ENCODE peak calls at places on chromosomes 7 and 10, in ten cellular contexts. E is A549, V is PC-9, M is epithelial cell of esophagus, S is AG09309, D is brain microvascular endothelial cell, Q is ascending aorta, X is heart right ventricle, O is astrocyte, H is astrocyte of the spinal cord. I is an unnamed sample.

GRCh38 chr7:124263232-124263827 is 230.5 kb upstream of the TMEM229A start:
- DNase-seq in E (no peak), V (peak), M (peak), S (no peak), D (no peak), Q (no peak), X (no peak), O (no peak), H (peak), I (peak)

GRCh38 chr10:28054211-28054888 is 55.5 kb upstream of the ODAD2 start:
- DNase-seq in E (no peak), V (no peak), M (peak), S (peak), D (peak), Q (no peak), X (no peak), O (peak), H (peak), I (peak)

GRCh38 chr10:132141076-132141475 is 45.7 kb upstream of the DPYSL4 start:
- DNase-seq in E (no peak), V (no peak), M (no peak), S (no peak), D (no peak), Q (no peak), X (no peak), O (no peak), H (no peak), I (no peak)

GRCh38 chr7:137316643-137317042 is 26.9 kb downstream of the PTN start:
- DNase-seq in E (no peak), V (no peak), M (no peak), S (no peak), D (no peak), Q (no peak), X (no peak), O (no peak), H (no peak), I (no peak)

GRCh38 chr7:48101880-48102448 is 12.9 kb downstream of the UPP1 start:
- DNase-seq in E (no peak), V (no peak), M (no peak), S (no peak), D (no peak), Q (no peak), X (no peak), O (no peak), H (no peak), I (no peak)

GRCh38 chr7:130952477-130952876 is 218.5 kb upstream of the KLF14 start:
- DNase-seq in E (no peak), V (no peak), M (no peak), S (no peak), D (no peak), Q (no peak), X (no peak), O (no peak), H (no peak), I (no peak)

GRCh38 chr7:102433319-102434038 is at the start of gene ORAI2:
- DNase-seq in E (peak), V (peak), M (peak), S (no peak), D (peak), Q (peak), X (peak), O (peak), H (peak), I (no peak)

GRCh38 chr10:17831896-17832295 is 22.7 kb downstream of the MRC1 start:
- DNase-seq in E (no peak), V (no peak), M (no peak), S (no peak), D (no peak), Q (no peak), X (no peak), O (no peak), H (no peak), I (no peak)

GRCh38 chr7:138520742-138521141 is 60.7 kb downstream of the TRIM24 start:
- DNase-seq in E (no peak), V (no peak), M (no peak), S (no peak), D (no peak), Q (no peak), X (no peak), O (no peak), H (no peak), I (no peak)

GRCh38 chr7:985915-986741 is 3.1 kb downstream of the CYP2W1 start:
- DNase-seq in E (no peak), V (peak), M (peak), S (no peak), D (peak), Q (no peak), X (no peak), O (no peak), H (no peak), I (no peak)

GRCh38 chr7:31751726-31752125 is 64.7 kb downstream of the PPP1R17 start:
- DNase-seq in E (no peak), V (no peak), M (no peak), S (no peak), D (no peak), Q (no peak), X (no peak), O (no peak), H (no peak), I (no peak)

GRCh38 chr7:6480323-6480660 is 32.5 kb upstream of the DAGLB start:
- DNase-seq in E (no peak), V (no peak), M (no peak), S (no peak), D (no peak), Q (no peak), X (no peak), O (no peak), H (no peak), I (no peak)

GRCh38 chr10:97656777-97657176 is 16.3 kb downstream of the PI4K2A start:
- DNase-seq in E (no peak), V (no peak), M (no peak), S (no peak), D (no peak), Q (no peak), X (no peak), O (no peak), H (no peak), I (no peak)

GRCh38 chr7:107501593-107501992 is 31.7 kb downstream of the GPR22 start:
- DNase-seq in E (peak), V (no peak), M (peak), S (no peak), D (peak), Q (no peak), X (no peak), O (no peak), H (peak), I (peak)

GRCh38 chr10:15703167-15703880 is 16.4 kb downstream of the ITGA8 start:
- DNase-seq in E (no peak), V (no peak), M (no peak), S (no peak), D (peak), Q (no peak), X (no peak), O (no peak), H (peak), I (no peak)

GRCh38 chr10:116371737-116372136 is 47.5 kb downstream of the CCDC172 start:
- DNase-seq in E (no peak), V (no peak), M (no peak), S (no peak), D (no peak), Q (no peak), X (no peak), O (no peak), H (peak), I (no peak)

GRCh38 chr7:108723343-108723957 is 153.8 kb downstream of the DNAJB9 start:
- DNase-seq in E (no peak), V (no peak), M (no peak), S (no peak), D (no peak), Q (no peak), X (no peak), O (no peak), H (no peak), I (no peak)

GRCh38 chr10:4111593-4111992 is 326.6 kb upstream of the KLF6 start:
- DNase-seq in E (no peak), V (no peak), M (no peak), S (no peak), D (no peak), Q (no peak), X (no peak), O (peak), H (peak), I (peak)

GRCh38 chr7:471866-472639 is 47.6 kb downstream of the PDGFA start:
- DNase-seq in E (no peak), V (no peak), M (peak), S (peak), D (peak), Q (peak), X (peak), O (peak), H (peak), I (peak)

GRCh38 chr10:121891103-121891502 is 36.7 kb downstream of the ATE1 start:
- DNase-seq in E (no peak), V (no peak), M (no peak), S (no peak), D (no peak), Q (no peak), X (no peak), O (no peak), H (no peak), I (no peak)

GRCh38 chr7:96327429-96327828 is 5.5 kb upstream of the SLC25A13 start:
- DNase-seq in E (no peak), V (no peak), M (peak), S (no peak), D (no peak), Q (no peak), X (no peak), O (no peak), H (no peak), I (no peak)

GRCh38 chr7:45293295-45293942 is 135.8 kb downstream of the RAMP3 start:
- DNase-seq in E (no peak), V (no peak), M (no peak), S (no peak), D (no peak), Q (no peak), X (no peak), O (no peak), H (no peak), I (peak)

GRCh38 chr10:113225364-113225763 is 275.3 kb downstream of the TCF7L2 start:
- DNase-seq in E (no peak), V (no peak), M (no peak), S (no peak), D (no peak), Q (peak), X (no peak), O (no peak), H (no peak), I (no peak)

GRCh38 chr7:34823650-34824258 is 165.7 kb downstream of the NPSR1 start:
- DNase-seq in E (peak), V (peak), M (peak), S (peak), D (peak), Q (no peak), X (peak), O (peak), H (peak), I (no peak)

GRCh38 chr10:132117636-132118190 is 52.0 kb downstream of the JAKMIP3 start:
- DNase-seq in E (no peak), V (no peak), M (no peak), S (no peak), D (no peak), Q (no peak), X (no peak), O (no peak), H (no peak), I (no peak)

GRCh38 chr7:18393465-18394118 is 102.0 kb upstream of the HDAC9 start:
- DNase-seq in E (no peak), V (no peak), M (no peak), S (peak), D (no peak), Q (no peak), X (no peak), O (no peak), H (no peak), I (no peak)

GRCh38 chr7:127741764-127742375 is 89.9 kb downstream of the SND1 start:
- DNase-seq in E (no peak), V (no peak), M (no peak), S (no peak), D (no peak), Q (no peak), X (no peak), O (no peak), H (no peak), I (peak)

GRCh38 chr10:114520453-114520852 is 116.2 kb upstream of the AFAP1L2 start:
- DNase-seq in E (peak), V (no peak), M (peak), S (peak), D (peak), Q (peak), X (no peak), O (peak), H (peak), I (peak)

GRCh38 chr10:32139223-32140073 is 83.2 kb upstream of the KIF5B start:
- DNase-seq in E (peak), V (peak), M (peak), S (peak), D (peak), Q (peak), X (peak), O (peak), H (peak), I (peak)

GRCh38 chr7:100008525-100008924 is 6.9 kb upstream of the ZKSCAN1 start:
- DNase-seq in E (no peak), V (peak), M (peak), S (no peak), D (no peak), Q (no peak), X (no peak), O (no peak), H (no peak), I (no peak)

GRCh38 chr7:23520582-23520981 is 11.2 kb downstream of the TRA2A start:
- DNase-seq in E (no peak), V (no peak), M (no peak), S (no peak), D (no peak), Q (no peak), X (no peak), O (no peak), H (no peak), I (no peak)

GRCh38 chr7:74084722-74085578 is 1.3 kb downstream of the LIMK1 start:
- DNase-seq in E (no peak), V (peak), M (no peak), S (no peak), D (no peak), Q (no peak), X (no peak), O (no peak), H (no peak), I (no peak)

GRCh38 chr7:136964347-136964746 is 95.9 kb downstream of the CHRM2 start:
- DNase-seq in E (no peak), V (no peak), M (no peak), S (no peak), D (no peak), Q (no peak), X (no peak), O (no peak), H (no peak), I (no peak)

GRCh38 chr7:157559596-157560257 is 222.9 kb downstream of the DNAJB6 start:
- DNase-seq in E (no peak), V (no peak), M (no peak), S (no peak), D (no peak), Q (no peak), X (no peak), O (no peak), H (no peak), I (no peak)

GRCh38 chr7:115004121-115004520 is 82.2 kb downstream of the MDFIC start:
- DNase-seq in E (no peak), V (no peak), M (peak), S (no peak), D (no peak), Q (no peak), X (no peak), O (no peak), H (no peak), I (no peak)

GRCh38 chr7:95628831-95629439 is 32.6 kb upstream of the PDK4 start:
- DNase-seq in E (peak), V (no peak), M (peak), S (no peak), D (peak), Q (no peak), X (peak), O (no peak), H (peak), I (peak)

GRCh38 chr7:84247591-84247990 is 53.0 kb upstream of the SEMA3A start:
- DNase-seq in E (no peak), V (no peak), M (peak), S (no peak), D (peak), Q (no peak), X (no peak), O (peak), H (peak), I (no peak)

GRCh38 chr7:34091330-34091917 is 186.1 kb downstream of the BMPER start:
- DNase-seq in E (no peak), V (no peak), M (peak), S (no peak), D (peak), Q (no peak), X (no peak), O (no peak), H (peak), I (no peak)

DNA sequence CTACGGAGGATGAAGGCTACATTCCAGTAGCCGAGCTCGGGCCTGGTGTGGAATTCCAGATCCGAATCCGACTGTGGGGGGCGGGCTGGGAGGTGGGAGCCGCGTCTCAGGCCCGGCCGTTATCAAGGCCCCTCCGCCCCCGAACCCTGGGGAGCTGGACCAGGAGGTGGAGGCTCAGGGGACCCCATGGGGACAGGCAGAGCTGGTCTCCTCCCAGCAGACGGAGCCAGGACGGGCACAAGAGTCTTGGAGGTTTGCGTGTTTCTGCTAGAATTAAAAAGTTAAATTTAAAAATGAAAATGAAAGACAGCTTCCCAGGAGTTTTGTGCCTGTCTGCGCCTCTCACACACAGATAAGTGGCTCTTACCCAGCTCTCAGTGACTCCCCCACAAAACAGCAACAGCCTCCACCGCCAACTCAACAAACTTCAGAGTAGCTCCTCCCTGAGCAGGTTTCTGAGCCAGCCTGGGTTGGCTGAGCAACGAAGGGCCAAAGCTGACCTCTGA is 5.1 kb upstream of the UTF1 start:
- DNase-seq in E (no peak), V (no peak), M (no peak), S (no peak), D (no peak), Q (no peak), X (no peak), O (no peak), H (no peak), I (no peak)
- H3K4me3 ChIP-seq in E (no peak), V (no peak), M (no peak), S (no peak), D (no peak), Q (no peak), X (no peak), O (no peak), H (no peak), I (no peak)

GRCh38 chr10:95742962-95743535 is 12.9 kb upstream of the ENTPD1 start:
- DNase-seq in E (no peak), V (no peak), M (no peak), S (no peak), D (no peak), Q (no peak), X (no peak), O (peak), H (no peak), I (no peak)

GRCh38 chr10:95739046-95739445 is 16.9 kb upstream of the ENTPD1 start:
- DNase-seq in E (no peak), V (no peak), M (no peak), S (no peak), D (no peak), Q (no peak), X (no peak), O (no peak), H (no peak), I (no peak)

GRCh38 chr10:95745487-95745886 is 10.5 kb upstream of the ENTPD1 start:
- DNase-seq in E (no peak), V (no peak), M (no peak), S (no peak), D (no peak), Q (no peak), X (no peak), O (no peak), H (no peak), I (no peak)

GRCh38 chr10:95742529-95742884 is 13.5 kb upstream of the ENTPD1 start:
- DNase-seq in E (no peak), V (no peak), M (no peak), S (no peak), D (peak), Q (no peak), X (peak), O (peak), H (peak), I (no peak)

DNA sequence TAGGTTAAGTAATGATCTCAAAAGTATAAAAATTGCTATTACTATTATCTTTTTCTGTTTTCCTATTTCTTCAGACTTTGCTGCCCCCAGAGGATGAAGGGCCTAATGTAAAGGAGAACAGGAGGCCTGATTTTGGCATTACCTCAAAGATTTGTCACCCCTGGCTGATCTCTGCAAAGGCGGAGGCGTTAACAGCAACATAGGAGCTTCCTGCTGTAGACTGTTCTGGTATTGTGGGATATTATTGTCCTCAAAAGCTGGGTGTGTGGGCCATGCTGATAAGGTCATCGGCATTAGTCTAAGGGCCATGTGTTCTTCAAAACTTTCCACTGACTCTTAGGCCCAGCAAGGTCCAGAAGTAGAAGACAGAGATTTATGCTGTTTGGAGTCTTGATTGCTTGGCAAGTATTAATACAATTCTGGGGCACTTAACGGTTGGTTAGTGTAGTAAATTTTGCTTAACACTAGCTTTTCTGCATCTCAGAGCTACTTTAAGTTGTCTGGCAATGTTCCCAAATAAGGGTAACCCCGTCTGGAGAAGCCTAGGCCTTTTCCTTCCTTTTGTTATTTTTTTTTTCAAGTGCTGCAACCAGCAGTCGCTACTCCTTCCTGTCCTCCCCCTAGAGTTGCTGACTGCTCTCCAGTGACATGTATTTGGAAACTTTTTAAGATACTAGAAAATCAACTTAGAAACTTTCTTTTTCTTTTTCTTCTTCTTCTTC is 14.0 kb upstream of the ENTPD1 start:
- DNase-seq in E (no peak), V (no peak), M (no peak), S (no peak), D (peak), Q (no peak), X (peak), O (peak), H (peak), I (no peak)
- TF ChIP-seq CTCF in E (no peak), V (no peak), M (no peak), S (no peak), D (peak), Q (no peak), X (peak), O (peak), H (peak), I (no peak)

GRCh38 chr7:91267558-91267955 is 3.3 kb downstream of the FZD1 start:
- DNase-seq in E (no peak), V (no peak), M (peak), S (peak), D (no peak), Q (no peak), X (peak), O (peak), H (peak), I (no peak)
- H3K4me3 ChIP-seq in E (no peak), V (no peak), M (peak), S (peak), D (peak), Q (peak), X (peak), O (peak), H (peak), I (peak)

DNA sequence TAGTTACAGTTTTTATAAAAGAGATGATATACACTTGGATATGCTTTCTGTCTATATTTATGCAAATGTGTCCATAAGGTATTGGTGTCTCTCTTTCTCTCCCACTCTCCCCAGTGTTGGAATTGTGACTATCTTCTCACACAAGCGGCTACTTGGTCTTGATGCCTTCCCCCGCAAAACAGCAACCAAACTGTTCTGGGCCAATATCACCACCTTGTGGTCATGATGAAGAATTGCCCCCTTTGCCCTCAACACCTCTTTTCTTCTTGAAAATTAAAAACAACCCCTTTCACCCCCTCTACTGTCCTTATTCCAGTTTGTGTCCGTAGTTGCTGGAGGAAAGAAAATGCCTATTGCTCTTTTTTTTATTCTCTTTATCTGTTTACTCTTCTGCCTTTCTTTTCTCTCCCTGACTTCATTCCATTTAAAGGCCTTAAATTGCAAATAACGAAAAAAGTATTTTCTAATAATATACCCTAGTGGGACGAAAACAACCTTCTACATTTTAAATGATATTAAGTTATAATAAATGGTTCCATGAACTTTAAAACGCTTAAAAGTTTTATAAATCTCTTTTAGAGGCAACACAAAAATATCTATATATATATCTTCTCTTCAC is 65.0 kb downstream of the IKZF1 start:
- DNase-seq in E (no peak), V (no peak), M (peak), S (no peak), D (no peak), Q (no peak), X (no peak), O (no peak), H (no peak), I (no peak)
- TF ChIP-seq CTCF in E (no peak), V (peak), M (peak), S (peak), D (peak), Q (peak), X (no peak), O (no peak), H (peak), I (peak)

I was measured in retinal pigment epithelial cell.